ENCODE peak calls at places on chromosome 20, in eight cellular contexts. C is CD8-positive, alpha-beta memory T cell; G is heart right ventricle; I is ovary; R is fibroblast of lung; B is Panc1; A is RWPE1; U is breast epithelium. J is an unnamed sample.

GRCh38 chr20:45297786-45298497 is 8.7 kb upstream of the RBPJL start:
- DNase-seq in C (no peak), G (no peak), I (no peak), R (no peak), B (no peak), A (no peak), U (no peak), J (no peak)

GRCh38 chr20:7882076-7882475 is 58.2 kb downstream of the HAO1 start:
- DNase-seq in C (no peak), G (no peak), I (no peak), R (no peak), B (no peak), A (no peak), U (no peak), J (no peak)

GRCh38 chr20:21145424-21145823 is 19.5 kb downstream of the KIZ start:
- DNase-seq in C (no peak), G (no peak), I (no peak), R (no peak), B (no peak), A (no peak), U (no peak), J (no peak)

GRCh38 chr20:26347396-26347795 is 650.7 kb upstream of the ZNF337 start:
- DNase-seq in C (no peak), G (no peak), I (no peak), R (no peak), B (no peak), A (no peak), U (no peak), J (no peak)

GRCh38 chr20:43959079-43959919 is 44.6 kb downstream of the TOX2 start:
- DNase-seq in C (peak; percentile 42), G (no peak), I (no peak), R (peak; percentile 53), B (no peak), A (no peak), U (no peak), J (no peak)

GRCh38 chr20:25336561-25337422 is 53.8 kb downstream of the ABHD12 start:
- DNase-seq in C (no peak), G (peak; percentile 24), I (no peak), R (peak; percentile 45), B (no peak), A (peak; percentile 73), U (no peak), J (no peak)

GRCh38 chr20:34011275-34011674 is 17.6 kb downstream of the RALY start:
- DNase-seq in C (no peak), G (no peak), I (no peak), R (no peak), B (no peak), A (no peak), U (no peak), J (no peak)

GRCh38 chr20:46199198-46199597 is 81.1 kb downstream of the CD40 start:
- DNase-seq in C (no peak), G (no peak), I (no peak), R (no peak), B (no peak), A (peak; percentile 45), U (no peak), J (no peak)

GRCh38 chr20:25005220-25005619 is 12.7 kb upstream of the APMAP start:
- DNase-seq in C (no peak), G (peak; percentile 34), I (peak; percentile 74), R (peak; percentile 11), B (no peak), A (no peak), U (peak; percentile 70), J (no peak)

GRCh38 chr20:21166801-21167200 is 40.9 kb downstream of the KIZ start:
- DNase-seq in C (no peak), G (no peak), I (no peak), R (no peak), B (no peak), A (no peak), U (no peak), J (no peak)

GRCh38 chr20:4047614-4048013 is 32.3 kb upstream of the RNF24 start:
- DNase-seq in C (no peak), G (no peak), I (no peak), R (no peak), B (no peak), A (no peak), U (no peak), J (no peak)

GRCh38 chr20:45355209-45355608 is 7.0 kb upstream of the SDC4 start:
- DNase-seq in C (no peak), G (no peak), I (no peak), R (peak; percentile 80), B (no peak), A (no peak), U (no peak), J (no peak)

GRCh38 chr20:47309806-47310426 is 46.6 kb downstream of the ZMYND8 start:
- DNase-seq in C (no peak), G (no peak), I (no peak), R (no peak), B (no peak), A (no peak), U (peak; percentile 54), J (no peak)

GRCh38 chr20:63973636-63974401 is 4.1 kb upstream of the ZNF512B start:
- DNase-seq in C (peak; percentile 72), G (peak; percentile 88), I (peak; percentile 81), R (peak; percentile 71), B (no peak), A (peak; percentile 86), U (peak; percentile 91), J (peak; percentile 96)

GRCh38 chr20:37346232-37346525 is 239 bp downstream of the SRC start:
- DNase-seq in C (no peak), G (no peak), I (peak; percentile 44), R (no peak), B (no peak), A (peak; percentile 75), U (no peak), J (no peak)

GRCh38 chr20:61850457-61850856 is 215.2 kb downstream of the TAF4 start:
- DNase-seq in C (no peak), G (no peak), I (no peak), R (no peak), B (no peak), A (no peak), U (no peak), J (no peak)
- H3K27ac ChIP-seq in C (no peak overlapping the region), G (no peak overlapping the region), I (no peak overlapping the region), R (no peak overlapping the region), B (no peak overlapping the region), A (no peak overlapping the region), U (no peak overlapping the region), J (no peak overlapping the region)

GRCh38 chr20:58018590-58018989 is 209.9 kb downstream of the ANKRD60 start:
- DNase-seq in C (no peak), G (no peak), I (no peak), R (no peak), B (no peak), A (no peak), U (no peak), J (no peak)
- H3K27ac ChIP-seq in C (no peak overlapping the region), G (no peak overlapping the region), I (no peak overlapping the region), R (no peak overlapping the region), B (peak overlapping the region; percentile 93), A (no peak overlapping the region), U (peak overlapping the region; percentile 88), J (peak overlapping the region; percentile 57)

GRCh38 chr20:50331469-50332251 is 141.0 kb downstream of the CEBPB start:
- DNase-seq in C (no peak), G (no peak), I (no peak), R (no peak), B (no peak), A (peak; percentile 49), U (no peak), J (no peak)
- H3K27ac ChIP-seq in C (no peak overlapping the region), G (no peak overlapping the region), I (no peak overlapping the region), R (no peak overlapping the region), B (no peak overlapping the region), A (peak overlapping the region; percentile 63), U (peak overlapping the region; percentile 76), J (no peak overlapping the region)

GRCh38 chr20:50918403-50918802 is 12.8 kb downstream of the ADNP start:
- DNase-seq in C (no peak), G (no peak), I (no peak), R (peak; percentile 56), B (no peak), A (no peak), U (no peak), J (no peak)
- H3K27ac ChIP-seq in C (no peak overlapping the region), G (no peak overlapping the region), I (no peak overlapping the region), R (no peak overlapping the region), B (no peak overlapping the region), A (no peak overlapping the region), U (no peak overlapping the region), J (no peak overlapping the region)

GRCh38 chr20:32445539-32446273 is 87.6 kb downstream of the ASXL1 start:
- DNase-seq in C (no peak), G (no peak), I (no peak), R (no peak), B (no peak), A (no peak), U (no peak), J (no peak)
- H3K27ac ChIP-seq in C (no peak overlapping the region), G (no peak overlapping the region), I (no peak overlapping the region), R (no peak overlapping the region), B (no peak overlapping the region), A (peak overlapping the region; percentile 10), U (peak overlapping the region; percentile 58), J (no peak overlapping the region)

DNA sequence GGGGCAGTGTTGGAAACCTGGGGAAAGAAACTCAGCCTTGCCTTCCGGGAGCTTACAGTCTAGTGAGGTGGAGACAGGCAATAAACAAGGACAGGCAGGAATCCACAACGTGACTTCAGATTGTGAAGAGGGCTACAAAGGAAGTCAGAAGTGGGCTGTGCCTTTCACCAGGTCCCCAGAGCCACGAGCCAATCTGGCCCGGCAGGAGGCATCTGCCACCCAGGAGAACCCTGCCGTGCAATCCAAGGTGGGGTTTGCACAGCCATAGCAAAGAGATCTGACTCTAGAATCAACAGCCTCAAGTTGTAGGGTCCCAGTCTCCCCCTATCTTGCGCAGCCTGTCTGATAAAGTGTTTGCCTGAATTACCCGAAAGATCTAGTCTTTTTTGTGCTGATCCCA is 5.5 kb downstream of the SLC32A1 start:
- DNase-seq in C (no peak), G (no peak), I (no peak), R (no peak), B (no peak), A (no peak), U (no peak), J (no peak)
- H3K27ac ChIP-seq in C (no peak overlapping the region), G (no peak overlapping the region), I (no peak overlapping the region), R (no peak overlapping the region), B (no peak overlapping the region), A (no peak overlapping the region), U (no peak overlapping the region), J (no peak overlapping the region)

J was measured in esophagus muscularis mucosa.